ENCODE peak calls at places on chromosomes 7 and 10, in seven cellular contexts. M, X, Q, E, H, G and O are unnamed samples.

GRCh38 chr7:82263880-82264751 is 179.5 kb downstream of the CACNA2D1 start:
- DNase-seq in M (no peak), X (no peak), Q (no peak), E (no peak), H (peak), G (no peak), O (no peak)

GRCh38 chr10:34826221-34826620 is 11.1 kb upstream of the PARD3 start:
- DNase-seq in M (no peak), X (no peak), Q (no peak), E (peak), H (no peak), G (peak), O (no peak)

GRCh38 chr10:51706225-51706624 is 6.8 kb upstream of the CSTF2T start:
- DNase-seq in M (no peak), X (no peak), Q (no peak), E (no peak), H (no peak), G (no peak), O (no peak)

GRCh38 chr10:88372881-88373592 is 210.1 kb downstream of the RNLS start:
- DNase-seq in M (no peak), X (no peak), Q (no peak), E (no peak), H (no peak), G (no peak), O (no peak)

GRCh38 chr7:148939128-148939747 is 55.1 kb upstream of the EZH2 start:
- DNase-seq in M (peak), X (no peak), Q (no peak), E (no peak), H (no peak), G (no peak), O (no peak)

GRCh38 chr10:47278720-47279119 is 21.3 kb upstream of the GDF10 start:
- DNase-seq in M (no peak), X (no peak), Q (no peak), E (no peak), H (no peak), G (no peak), O (no peak)

GRCh38 chr7:112022128-112022527 is 184.1 kb downstream of the DOCK4 start:
- DNase-seq in M (no peak), X (no peak), Q (no peak), E (no peak), H (no peak), G (peak), O (no peak)

GRCh38 chr10:32956365-32957197 is 1.4 kb downstream of the ITGB1 start:
- DNase-seq in M (no peak), X (no peak), Q (no peak), E (no peak), H (no peak), G (no peak), O (no peak)

GRCh38 chr10:178208-178607 is 43.0 kb downstream of the ZMYND11 start:
- DNase-seq in M (peak), X (no peak), Q (no peak), E (peak), H (peak), G (peak), O (peak)

GRCh38 chr7:144513332-144513731 is 109.8 kb upstream of the NOBOX start:
- DNase-seq in M (peak), X (peak), Q (no peak), E (peak), H (no peak), G (no peak), O (peak)

GRCh38 chr7:38052786-38053185 is 125.3 kb upstream of the STARD3NL start:
- DNase-seq in M (no peak), X (no peak), Q (no peak), E (no peak), H (peak), G (no peak), O (no peak)

GRCh38 chr10:5943536-5943935 is 33.8 kb downstream of the IL15RA start:
- DNase-seq in M (no peak), X (no peak), Q (no peak), E (no peak), H (no peak), G (no peak), O (peak)

GRCh38 chr10:128599538-128599937 is 473.3 kb upstream of the MKI67 start:
- DNase-seq in M (peak), X (no peak), Q (no peak), E (no peak), H (no peak), G (no peak), O (no peak)

GRCh38 chr7:106022193-106022821 is 59.2 kb downstream of the CDHR3 start:
- DNase-seq in M (peak), X (peak), Q (no peak), E (no peak), H (no peak), G (no peak), O (no peak)

GRCh38 chr10:93068411-93069244 is 5.1 kb upstream of the CYP26A1 start:
- DNase-seq in M (no peak), X (no peak), Q (no peak), E (no peak), H (peak), G (no peak), O (no peak)

GRCh38 chr7:71429116-71429515 is 297.2 kb downstream of the GALNT17 start:
- DNase-seq in M (no peak), X (no peak), Q (no peak), E (no peak), H (no peak), G (no peak), O (no peak)

GRCh38 chr7:5339949-5340348 is 57.2 kb downstream of the SLC29A4 start:
- DNase-seq in M (no peak), X (no peak), Q (no peak), E (no peak), H (no peak), G (no peak), O (no peak)

GRCh38 chr7:7902845-7903244 is 65.8 kb upstream of the GLCCI1 start:
- DNase-seq in M (no peak), X (no peak), Q (no peak), E (no peak), H (no peak), G (no peak), O (no peak)

GRCh38 chr7:16071246-16071857 is 350.0 kb downstream of the CRPPA start:
- DNase-seq in M (peak), X (no peak), Q (no peak), E (peak), H (peak), G (peak), O (peak)

GRCh38 chr10:19133992-19134391 is 85.4 kb downstream of the MALRD1 start:
- DNase-seq in M (no peak), X (no peak), Q (no peak), E (no peak), H (no peak), G (no peak), O (no peak)

GRCh38 chr10:118900617-118901016 is 128.9 kb upstream of the NANOS1 start:
- DNase-seq in M (no peak), X (no peak), Q (no peak), E (no peak), H (no peak), G (no peak), O (no peak)

GRCh38 chr7:55251911-55252310 is 113.2 kb upstream of the LANCL2 start:
- DNase-seq in M (no peak), X (no peak), Q (no peak), E (no peak), H (no peak), G (no peak), O (no peak)

GRCh38 chr7:8056431-8056830 is 87.8 kb downstream of the GLCCI1 start:
- DNase-seq in M (no peak), X (no peak), Q (no peak), E (no peak), H (no peak), G (no peak), O (no peak)

GRCh38 chr10:128837478-128837877 is 629.6 kb upstream of the MGMT start:
- DNase-seq in M (no peak), X (no peak), Q (no peak), E (no peak), H (no peak), G (no peak), O (no peak)

GRCh38 chr10:108783897-108784296 is 1139.4 kb downstream of the XPNPEP1 start:
- DNase-seq in M (peak), X (peak), Q (peak), E (peak), H (peak), G (peak), O (peak)

GRCh38 chr10:124164252-124164651 is 70.9 kb upstream of the CHST15 start:
- DNase-seq in M (no peak), X (no peak), Q (no peak), E (no peak), H (no peak), G (no peak), O (no peak)

GRCh38 chr10:124837687-124838086 is 36.1 kb downstream of the ABRAXAS2 start:
- DNase-seq in M (no peak), X (no peak), Q (no peak), E (no peak), H (peak), G (no peak), O (no peak)

GRCh38 chr7:100886936-100887185 is 2.7 kb downstream of the UFSP1 start:
- DNase-seq in M (no peak), X (no peak), Q (no peak), E (no peak), H (peak), G (no peak), O (no peak)

GRCh38 chr10:102678842-102679289 is 34.6 kb downstream of the TRIM8 start:
- DNase-seq in M (peak), X (no peak), Q (no peak), E (no peak), H (peak), G (peak), O (no peak)

GRCh38 chr7:108498481-108498880 is 27.5 kb downstream of the PNPLA8 start:
- DNase-seq in M (no peak), X (no peak), Q (no peak), E (no peak), H (no peak), G (no peak), O (no peak)

GRCh38 chr10:93746844-93747284 is 10.9 kb upstream of the LGI1 start:
- DNase-seq in M (peak), X (no peak), Q (peak), E (peak), H (no peak), G (peak), O (peak)

GRCh38 chr10:96991313-96991841 is 159.3 kb downstream of the LCOR start:
- DNase-seq in M (no peak), X (no peak), Q (no peak), E (no peak), H (no peak), G (no peak), O (no peak)

GRCh38 chr7:36823353-36823752 is 99.1 kb upstream of the AOAH start:
- DNase-seq in M (no peak), X (no peak), Q (no peak), E (no peak), H (no peak), G (no peak), O (no peak)

GRCh38 chr7:20444041-20444440 is 113.3 kb downstream of the ITGB8 start:
- DNase-seq in M (no peak), X (no peak), Q (no peak), E (no peak), H (no peak), G (no peak), O (no peak)

DNA sequence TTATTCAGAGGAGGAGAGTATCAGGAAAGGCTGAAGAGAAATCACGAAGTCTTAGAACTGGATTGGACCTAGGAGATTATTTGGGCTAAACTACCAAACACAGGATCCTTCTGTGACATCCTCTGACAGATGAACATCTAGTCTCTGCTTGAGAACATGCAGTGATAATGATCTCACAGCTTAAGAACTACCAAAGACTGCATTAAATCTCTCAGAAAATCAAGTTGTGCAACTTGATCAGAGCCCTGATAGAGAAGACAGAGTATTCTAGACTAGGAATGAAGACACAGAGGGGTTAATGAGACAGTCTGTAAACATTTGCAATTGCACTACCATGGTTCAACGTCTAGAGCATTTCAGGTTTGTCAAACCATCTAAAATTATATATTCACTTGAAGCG is 37.1 kb upstream of the AGBL3 start:
- DNase-seq in M (no peak), X (no peak), Q (no peak), E (no peak), H (no peak), G (no peak), O (no peak)
- TF ChIP-seq JUND in M (no peak), X (no peak), Q (no peak), E (no peak), H (no peak), G (no peak), O (no peak)

GRCh38 chr10:133203652-133204195 is 26.3 kb upstream of the UTF1 start:
- DNase-seq in M (no peak), X (no peak), Q (no peak), E (no peak), H (no peak), G (no peak), O (no peak)

GRCh38 chr10:133201948-133202725 is 27.9 kb upstream of the UTF1 start:
- DNase-seq in M (no peak), X (no peak), Q (no peak), E (no peak), H (no peak), G (no peak), O (no peak)

GRCh38 chr10:133201151-133201947 is 28.7 kb upstream of the UTF1 start:
- DNase-seq in M (no peak), X (no peak), Q (no peak), E (no peak), H (no peak), G (no peak), O (no peak)

GRCh38 chr10:133204226-133205015 is 25.6 kb upstream of the UTF1 start:
- DNase-seq in M (no peak), X (no peak), Q (no peak), E (no peak), H (no peak), G (no peak), O (no peak)

GRCh38 chr10:133202778-133203651 is 27.0 kb upstream of the UTF1 start:
- DNase-seq in M (no peak), X (no peak), Q (no peak), E (no peak), H (peak), G (no peak), O (no peak)
- TF ChIP-seq JUND in M (no peak), X (no peak), Q (no peak), E (no peak), H (no peak), G (no peak), O (no peak)

GRCh38 chr7:130962109-130962508 is 228.1 kb upstream of the KLF14 start:
- DNase-seq in M (no peak), X (no peak), Q (no peak), E (no peak), H (no peak), G (no peak), O (no peak)
- TF ChIP-seq JUND in M (no peak), X (no peak), Q (no peak), E (no peak), H (no peak), G (no peak), O (no peak)

GRCh38 chr10:79185796-79186374 is 117.1 kb downstream of the ZMIZ1 start:
- DNase-seq in M (no peak), X (no peak), Q (no peak), E (no peak), H (no peak), G (peak), O (no peak)

GRCh38 chr10:79186742-79187544 is 118.2 kb downstream of the ZMIZ1 start:
- DNase-seq in M (no peak), X (no peak), Q (no peak), E (no peak), H (no peak), G (no peak), O (no peak)

GRCh38 chr10:79187545-79187940 is 118.8 kb downstream of the ZMIZ1 start:
- DNase-seq in M (no peak), X (no peak), Q (no peak), E (no peak), H (no peak), G (no peak), O (no peak)

GRCh38 chr10:79189853-79190435 is 121.2 kb downstream of the ZMIZ1 start:
- DNase-seq in M (no peak), X (no peak), Q (no peak), E (no peak), H (no peak), G (no peak), O (no peak)

DNA sequence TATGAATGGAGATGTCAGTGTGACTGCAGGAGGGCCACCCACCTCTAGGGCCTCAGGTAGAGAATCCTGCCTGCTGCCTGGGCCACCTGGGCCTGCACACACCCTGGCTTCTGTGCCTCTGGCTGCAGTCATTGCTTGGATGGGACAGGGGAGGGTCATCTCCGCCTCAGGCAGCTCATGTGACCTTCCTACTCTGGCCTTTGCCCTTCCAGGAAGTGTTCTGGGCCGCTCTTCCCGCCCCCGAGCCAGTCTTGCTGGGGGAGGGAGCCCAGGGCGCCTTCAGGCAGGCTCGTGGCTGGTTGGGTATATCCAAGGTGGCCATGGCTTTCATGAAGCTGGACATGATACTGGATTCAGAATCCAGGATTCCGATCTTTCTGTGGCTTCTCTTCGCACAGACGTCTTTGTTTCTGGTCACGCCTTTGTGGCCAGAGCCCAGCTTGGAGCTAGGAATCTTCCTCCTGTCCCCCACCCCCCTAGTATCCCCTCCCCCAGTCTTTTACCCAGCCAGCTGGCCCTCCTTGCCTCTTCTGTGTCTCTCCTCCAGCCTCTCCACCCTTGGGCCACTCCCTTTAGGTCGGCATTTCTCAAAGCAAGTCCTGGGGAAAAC is 119.5 kb downstream of the ZMIZ1 start:
- DNase-seq in M (peak), X (no peak), Q (no peak), E (no peak), H (no peak), G (peak), O (no peak)
- TF ChIP-seq JUND in M (no peak), X (no peak), Q (no peak), E (no peak), H (no peak), G (peak), O (no peak)

GRCh38 chr7:15007507-15007906 is 105.0 kb upstream of the DGKB start:
- DNase-seq in M (peak), X (no peak), Q (peak), E (peak), H (peak), G (peak), O (no peak)
- TF ChIP-seq JUND in M (no peak), X (no peak), Q (no peak), E (no peak), H (no peak), G (no peak), O (no peak)

GRCh38 chr10:69048103-69048502 is 39.8 kb upstream of the SRGN start:
- DNase-seq in M (peak), X (no peak), Q (no peak), E (no peak), H (no peak), G (no peak), O (no peak)
- TF ChIP-seq JUND in M (no peak), X (no peak), Q (no peak), E (no peak), H (no peak), G (no peak), O (no peak)

DNA sequence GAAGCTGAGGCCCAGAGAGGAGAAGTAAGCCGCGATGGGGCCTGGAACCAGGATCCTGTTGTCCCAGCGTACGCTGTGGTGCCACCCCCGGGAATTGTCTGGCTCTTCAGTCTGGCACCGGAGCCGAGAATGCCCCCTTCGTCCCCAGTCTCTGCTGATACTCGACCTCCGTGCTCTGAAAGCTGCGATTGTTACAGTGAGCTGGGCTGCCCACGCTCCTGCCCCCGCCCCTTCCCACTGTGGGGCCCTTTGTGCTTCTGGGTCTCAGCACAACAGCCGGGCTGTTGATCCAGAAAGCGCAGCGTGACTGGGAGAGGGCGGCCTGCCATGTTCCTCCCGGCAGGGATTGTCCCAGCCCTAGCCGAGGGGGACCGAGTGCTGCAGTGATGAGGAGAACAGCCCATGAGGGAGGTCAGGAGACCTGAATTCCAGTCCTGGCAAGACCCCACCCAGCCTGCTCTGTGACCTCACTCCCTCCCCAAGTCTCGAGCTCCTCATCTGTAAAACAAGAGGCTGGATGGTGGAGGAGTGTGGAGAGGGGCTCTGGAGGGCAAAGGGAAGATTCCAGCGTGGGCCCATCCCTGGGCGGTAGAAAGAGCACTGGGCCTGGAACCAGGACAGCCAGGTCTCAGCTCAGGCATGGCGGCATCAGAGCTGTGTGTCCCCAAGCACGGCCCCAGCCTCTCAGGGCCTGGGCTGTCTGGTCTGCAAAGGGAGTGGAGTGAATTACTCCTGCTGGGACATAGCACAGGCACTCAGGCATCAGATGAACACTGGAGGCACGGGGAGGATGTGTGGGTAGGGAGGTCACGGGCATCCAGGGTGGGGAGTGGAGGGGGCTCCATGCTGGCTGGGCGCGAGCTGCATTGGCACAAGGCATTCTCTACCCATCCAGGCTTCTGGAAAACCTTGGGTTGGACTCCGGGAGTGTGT is 43.6 kb downstream of the TSPAN15 start:
- DNase-seq in M (no peak), X (no peak), Q (no peak), E (no peak), H (no peak), G (no peak), O (no peak)
- TF ChIP-seq JUND in M (no peak), X (no peak), Q (no peak), E (no peak), H (no peak), G (no peak), O (no peak)

GRCh38 chr7:88635149-88635548 is 124.4 kb upstream of the ZNF804B start:
- DNase-seq in M (no peak), X (no peak), Q (peak), E (no peak), H (no peak), G (no peak), O (no peak)
- TF ChIP-seq JUND in M (no peak), X (no peak), Q (no peak), E (no peak), H (no peak), G (no peak), O (no peak)